ENCODE peak calls at places on chromosome 13, in eight cellular contexts. J, S, N, B, Q, A, T and W are unnamed samples.

GRCh38 chr13:37797606-37798005 is 72.0 kb downstream of the TRPC4 start:
- DNase-seq in J (no peak), S (no peak), N (peak; percentile 11), B (no peak), Q (no peak), A (no peak), T (no peak), W (no peak)

GRCh38 chr13:24763596-24764275 is at the start of gene RNF17:
- DNase-seq in J (no peak), S (no peak), N (no peak), B (no peak), Q (no peak), A (no peak), T (no peak), W (no peak)

GRCh38 chr13:38951525-38952313 is 38.9 kb downstream of the STOML3 start:
- DNase-seq in J (no peak), S (no peak), N (no peak), B (no peak), Q (peak; percentile 16), A (no peak), T (no peak), W (no peak)

GRCh38 chr13:31072041-31072440 is 89.7 kb downstream of the HSPH1 start:
- DNase-seq in J (no peak), S (no peak), N (peak; percentile 60), B (no peak), Q (no peak), A (no peak), T (no peak), W (no peak)

GRCh38 chr13:36174923-36175322 is 39.4 kb downstream of the SOHLH2 start:
- DNase-seq in J (no peak), S (no peak), N (no peak), B (no peak), Q (no peak), A (no peak), T (no peak), W (no peak)

GRCh38 chr13:79917628-79918027 is 423.3 kb downstream of the SPRY2 start:
- DNase-seq in J (no peak), S (no peak), N (no peak), B (no peak), Q (no peak), A (no peak), T (no peak), W (no peak)

GRCh38 chr13:27967736-27968315 is 1.3 kb downstream of the CDX2 start:
- DNase-seq in J (no peak), S (no peak), N (no peak), B (no peak), Q (no peak), A (no peak), T (no peak), W (no peak)

GRCh38 chr13:32045963-32046785 is 14.6 kb downstream of the FRY start:
- DNase-seq in J (no peak), S (no peak), N (peak; percentile 53), B (no peak), Q (peak; percentile 44), A (no peak), T (no peak), W (no peak)

GRCh38 chr13:93262729-93263128 is 36.1 kb downstream of the GPC6 start:
- DNase-seq in J (no peak), S (no peak), N (peak; percentile 85), B (no peak), Q (no peak), A (no peak), T (no peak), W (no peak)

GRCh38 chr13:98253526-98253925 is 76.5 kb upstream of the RNF113B start:
- DNase-seq in J (no peak), S (no peak), N (peak; percentile 65), B (no peak), Q (no peak), A (no peak), T (no peak), W (no peak)

GRCh38 chr13:99967498-99967883 is 4.1 kb downstream of the ZIC5 start:
- DNase-seq in J (no peak), S (no peak), N (no peak), B (no peak), Q (no peak), A (no peak), T (no peak), W (no peak)

GRCh38 chr13:30364876-30365275 is 57.4 kb upstream of the UBE2L5 start:
- DNase-seq in J (no peak), S (no peak), N (peak; percentile 51), B (no peak), Q (no peak), A (no peak), T (no peak), W (no peak)

GRCh38 chr13:112893570-112894422 is 75.2 kb upstream of the MCF2L start:
- DNase-seq in J (peak; percentile 48), S (no peak), N (peak; percentile 33), B (no peak), Q (no peak), A (no peak), T (no peak), W (peak; percentile 88)
- H3K4me1 ChIP-seq in J (peaks cover 8% of the 10 kb centered on the region), S (no peaks in the 10 kb centered on the region), N (no peaks in the 10 kb centered on the region), B (peaks cover 7% of the 10 kb centered on the region), Q (peaks cover 19% of the 10 kb centered on the region), A (peaks cover 20% of the 10 kb centered on the region), T (peaks cover 33% of the 10 kb centered on the region), W (no peaks in the 10 kb centered on the region)

GRCh38 chr13:95880346-95880745 is 172.9 kb downstream of the UGGT2 start:
- DNase-seq in J (no peak), S (no peak), N (no peak), B (no peak), Q (no peak), A (no peak), T (no peak), W (no peak)
- H3K4me3 ChIP-seq in J (no peak overlapping the region), S (no peak overlapping the region), N (no peak overlapping the region), B (no peak overlapping the region), Q (no peak overlapping the region), A (no peak overlapping the region), T (no peak overlapping the region), W (no peak overlapping the region)

DNA sequence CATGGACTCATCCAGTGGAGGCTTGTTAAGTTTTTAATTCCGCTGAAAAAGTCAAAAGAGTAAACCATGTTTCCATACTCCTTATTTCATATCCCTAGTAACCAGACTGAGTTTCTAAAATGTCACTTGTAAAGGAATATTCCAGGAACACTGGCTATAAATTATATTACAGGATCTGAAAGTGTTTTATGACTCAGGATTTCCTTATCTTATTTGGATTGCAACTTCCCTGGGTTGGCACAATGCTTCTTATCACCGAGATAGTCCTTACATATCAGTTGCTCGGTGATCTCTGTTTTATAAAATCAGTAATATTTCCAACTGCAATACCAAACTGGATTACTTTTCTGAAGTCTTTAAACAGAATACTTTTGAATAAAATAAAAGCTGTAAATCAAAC is 180.3 kb upstream of the TSC22D1 start:
- DNase-seq in J (no peak), S (no peak), N (no peak), B (no peak), Q (no peak), A (no peak), T (no peak), W (no peak)
- H3K4me1 ChIP-seq in J (no peaks in the 10 kb centered on the region), S (peaks cover 2% of the 10 kb centered on the region), N (peaks cover 38% of the 10 kb centered on the region), B (peaks cover 19% of the 10 kb centered on the region), Q (no peaks in the 10 kb centered on the region), A (no peaks in the 10 kb centered on the region), T (peaks cover 23% of the 10 kb centered on the region), W (no peaks in the 10 kb centered on the region)

DNA sequence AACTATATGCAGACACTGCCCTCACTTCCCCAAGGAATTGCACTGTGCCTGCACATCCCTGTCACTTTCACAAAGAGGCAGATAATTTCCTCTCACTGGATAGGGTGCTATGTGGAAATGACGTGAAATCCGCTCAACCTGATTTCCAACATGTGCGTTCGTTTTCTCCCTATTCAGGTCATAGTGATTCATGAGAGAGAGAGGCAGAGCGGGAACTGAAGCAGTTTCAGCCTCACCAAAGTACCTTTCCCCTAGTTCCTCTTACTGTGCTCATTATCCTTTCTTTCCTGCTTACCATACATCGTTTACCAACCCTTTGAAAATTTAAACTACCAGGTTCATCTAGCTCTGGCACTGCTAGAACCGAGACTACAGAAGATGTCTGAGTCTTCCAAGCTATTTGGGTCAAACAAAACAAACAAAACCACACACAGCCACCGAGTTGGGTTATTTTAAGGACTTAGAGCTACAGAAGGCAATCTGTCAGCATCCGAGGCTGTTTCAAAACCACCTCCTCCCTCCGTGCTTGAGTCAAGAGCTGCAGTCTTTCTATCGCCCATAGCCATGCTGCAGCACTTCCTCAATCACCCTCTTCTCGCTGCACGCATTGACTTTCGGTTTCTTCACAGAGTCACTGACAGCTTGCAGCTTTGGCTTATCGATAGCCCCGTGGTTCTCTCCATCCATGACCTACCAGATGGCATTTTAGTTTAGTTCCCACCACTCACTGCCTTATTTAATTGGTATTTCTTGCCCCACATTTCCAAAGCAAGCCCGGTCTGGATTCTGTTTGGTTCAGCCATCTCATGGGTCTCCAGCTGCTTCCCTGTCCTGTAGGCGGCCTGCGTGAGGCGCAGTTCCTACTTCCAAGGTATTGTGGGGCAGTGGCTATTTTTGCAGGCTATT is 1395.8 kb downstream of the EFNB2 start:
- DNase-seq in J (peak; percentile 72), S (peak; percentile 81), N (no peak), B (peak; percentile 13), Q (no peak), A (peak; percentile 42), T (peak; percentile 26), W (peak; percentile 18)
- H3K4me3 ChIP-seq in J (peak overlapping the region; percentile 74), S (peak overlapping the region; percentile 77), N (no peak overlapping the region), B (peak overlapping the region; percentile 31), Q (no peak overlapping the region), A (peak overlapping the region; percentile 73), T (peak overlapping the region; percentile 61), W (peak overlapping the region; percentile 25)

GRCh38 chr13:48400820-48401219 is 12.1 kb downstream of the LPAR6 start:
- DNase-seq in J (no peak), S (no peak), N (peak; percentile 80), B (no peak), Q (no peak), A (no peak), T (no peak), W (no peak)
- H3K4me1 ChIP-seq in J (peaks cover 45% of the 10 kb centered on the region), S (peaks cover 2% of the 10 kb centered on the region), N (peaks cover 74% of the 10 kb centered on the region), B (peaks cover 5% of the 10 kb centered on the region), Q (peaks cover 10% of the 10 kb centered on the region), A (peaks cover 33% of the 10 kb centered on the region), T (peaks cover 68% of the 10 kb centered on the region), W (no peaks in the 10 kb centered on the region)